ENCODE peak calls at places on chromosomes 1 and 21, in nine cellular contexts. R is pancreas, I is fibroblast of lung, J is thoracic aorta, Q is uterus, W is PC-3, K is left ventricle myocardium inferior, U is lung, L is cardiac muscle cell. V is an unnamed sample. For H3K4me1, the result is how much of the 10 kb centered on the place peaks cover.

GRCh38 chr1:151968058-151968457 is 25.6 kb downstream of the S100A10 start:
- DNase-seq in U (no peak), W (peak), Q (no peak), K (no peak), I (peak), R (peak), J (no peak), L (peak), V (no peak)

GRCh38 chr1:7579831-7580804 is 191.0 kb upstream of the VAMP3 start:
- DNase-seq in L (no peak), I (no peak), W (no peak), R (no peak), U (no peak), K (no peak), J (no peak), Q (no peak), V (peak)

GRCh38 chr1:224620105-224620504 is 4.0 kb downstream of the CNIH3 start:
- DNase-seq in W (no peak), J (no peak), R (no peak), L (no peak), K (no peak), Q (no peak), U (no peak), I (no peak), V (no peak)

GRCh38 chr1:15337656-15338402 is 71.9 kb upstream of the EFHD2 start:
- DNase-seq in L (no peak), R (no peak), W (peak), U (no peak), Q (no peak), K (no peak), I (peak), J (peak), V (no peak)

GRCh38 chr1:85992756-85993155 is 163.8 kb downstream of the COL24A1 start:
- DNase-seq in K (no peak), W (peak), U (no peak), I (peak), L (no peak), R (no peak), Q (no peak), J (no peak), V (no peak)

GRCh38 chr1:67759066-67759465 is 74.1 kb downstream of the GADD45A start:
- DNase-seq in L (no peak), R (no peak), J (no peak), Q (no peak), I (no peak), W (no peak), U (no peak), K (no peak), V (no peak)

GRCh38 chr1:162873671-162874666 is 13.0 kb upstream of the CCDC190 start:
- DNase-seq in L (no peak), Q (no peak), J (no peak), R (no peak), W (peak), K (no peak), I (peak), U (no peak), V (no peak)

GRCh38 chr1:53733975-53734649 is 4.9 kb downstream of the GLIS1 start:
- DNase-seq in L (no peak), K (no peak), I (peak), R (no peak), Q (no peak), J (no peak), U (no peak), W (peak), V (no peak)

GRCh38 chr1:20178634-20179368 is 7.1 kb upstream of the UBXN10 start:
- DNase-seq in R (no peak), Q (no peak), I (no peak), K (no peak), U (no peak), W (no peak), L (no peak), J (no peak), V (no peak)

GRCh38 chr1:65946376-65946775 is 153.7 kb downstream of the PDE4B start:
- DNase-seq in I (no peak), L (no peak), J (no peak), Q (no peak), U (no peak), R (no peak), W (no peak), K (no peak), V (no peak)

GRCh38 chr1:217063065-217063908 is 340.1 kb upstream of the ESRRG start:
- DNase-seq in W (no peak), Q (no peak), R (no peak), I (no peak), U (no peak), J (no peak), L (no peak), K (no peak), V (no peak)

GRCh38 chr1:226687476-226687875 is 51.6 kb downstream of the ITPKB start:
- DNase-seq in I (no peak), R (no peak), K (no peak), U (no peak), W (no peak), J (no peak), Q (no peak), L (no peak), V (no peak)

GRCh38 chr1:229879746-229880145 is 187.3 kb upstream of the GALNT2 start:
- DNase-seq in R (no peak), J (no peak), K (no peak), W (no peak), U (no peak), I (peak), Q (no peak), L (no peak), V (no peak)

GRCh38 chr1:150955274-150955673 is 19.4 kb downstream of the CERS2 start:
- DNase-seq in W (no peak), L (no peak), K (no peak), U (no peak), I (no peak), R (no peak), J (no peak), Q (no peak), V (no peak)

GRCh38 chr1:10253755-10254154 is 43.4 kb downstream of the KIF1B start:
- DNase-seq in U (peak), L (no peak), K (no peak), J (peak), I (peak), Q (no peak), W (peak), R (no peak), V (no peak)

GRCh38 chr21:26499475-26499874 is 73.6 kb downstream of the CYYR1 start:
- DNase-seq in I (no peak), L (no peak), R (no peak), U (no peak), W (no peak), Q (no peak), J (no peak), K (no peak), V (no peak)

GRCh38 chr1:21854090-21854750 is 42.2 kb downstream of the LDLRAD2 start:
- DNase-seq in R (no peak), L (no peak), J (no peak), I (no peak), U (no peak), Q (no peak), W (no peak), K (no peak), V (no peak)

GRCh38 chr1:21131200-21131599 is 45.5 kb downstream of the EIF4G3 start:
- DNase-seq in K (no peak), L (no peak), Q (no peak), W (no peak), J (no peak), I (no peak), U (no peak), R (no peak), V (no peak)

GRCh38 chr21:29217818-29218252 is 80.9 kb upstream of the BACH1 start:
- DNase-seq in K (no peak), R (no peak), J (no peak), W (peak), U (no peak), Q (no peak), I (peak), L (no peak), V (no peak)

GRCh38 chr1:62687903-62688686 is at the start of gene DOCK7:
- DNase-seq in Q (peak), W (peak), I (peak), K (peak), J (peak), R (peak), L (peak), U (peak), V (peak)

GRCh38 chr1:246564839-246565750 is 966 bp downstream of the TFB2M start:
- DNase-seq in L (no peak), I (no peak), R (no peak), Q (no peak), W (peak), U (no peak), K (no peak), J (no peak), V (no peak)

GRCh38 chr1:4430406-4431404 is 223.7 kb upstream of the AJAP1 start:
- DNase-seq in U (no peak), K (no peak), Q (no peak), I (no peak), L (no peak), R (no peak), W (no peak), J (no peak), V (no peak)

GRCh38 chr1:198846506-198847010 is 207.7 kb downstream of the PTPRC start:
- DNase-seq in J (no peak), K (no peak), W (no peak), R (no peak), I (peak), U (no peak), Q (no peak), L (no peak), V (no peak)

GRCh38 chr1:96872757-96873156 is 151.2 kb downstream of the PTBP2 start:
- DNase-seq in L (no peak), I (no peak), R (no peak), Q (no peak), J (no peak), K (no peak), U (no peak), W (no peak), V (no peak)

GRCh38 chr1:173856014-173856413 is 11.8 kb downstream of the GAS5 start:
- DNase-seq in L (no peak), W (no peak), J (no peak), U (no peak), K (no peak), R (no peak), Q (no peak), I (no peak), V (no peak)

GRCh38 chr1:37477946-37478345 is 3.6 kb downstream of the ZC3H12A start:
- DNase-seq in J (no peak), K (no peak), R (no peak), L (no peak), W (peak), I (no peak), Q (no peak), U (no peak), V (no peak)

GRCh38 chr1:37478890-37479254 is 4.5 kb downstream of the ZC3H12A start:
- DNase-seq in U (no peak), J (no peak), Q (no peak), I (peak), K (no peak), L (no peak), W (peak), R (no peak), V (no peak)

GRCh38 chr1:37479255-37480124 is 5.1 kb downstream of the ZC3H12A start:
- DNase-seq in I (peak), Q (peak), L (no peak), U (peak), R (peak), K (peak), W (peak), J (peak), V (peak)

GRCh38 chr1:37477198-37477931 is 3.0 kb downstream of the ZC3H12A start:
- DNase-seq in R (peak), W (peak), J (no peak), K (no peak), L (peak), I (peak), U (peak), Q (no peak), V (no peak)

DNA sequence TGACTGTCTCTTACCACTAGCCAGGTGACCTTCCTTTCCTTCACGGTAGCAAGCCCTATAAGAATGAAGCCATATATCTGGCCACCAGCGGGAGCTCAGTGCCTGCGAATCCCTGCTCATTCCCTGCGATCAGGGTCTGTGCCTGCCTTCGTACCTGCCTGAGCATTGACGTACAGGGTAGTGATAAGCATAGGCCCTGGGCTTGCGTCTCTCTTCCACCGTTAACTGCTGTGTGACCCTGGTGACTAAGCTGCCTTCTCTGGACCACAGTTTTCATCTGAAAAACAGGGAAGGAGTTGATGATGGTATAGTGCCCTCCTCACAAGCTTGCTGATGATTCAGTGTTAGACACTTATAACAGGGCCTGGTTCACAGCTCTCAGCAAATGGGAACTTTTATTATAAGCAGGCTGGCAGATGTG is 4.1 kb downstream of the ZC3H12A start:
- DNase-seq in U (no peak), L (no peak), K (no peak), Q (no peak), J (no peak), R (no peak), W (peak), I (peak), V (no peak)
- TF ChIP-seq CTCF in U (no peak), L (no peak), K (no peak), Q (no peak), J (no peak), R (no peak), W (peak), I (no peak), V (no peak)

GRCh38 chr21:42988234-42988965 is 14.0 kb downstream of the PKNOX1 start:
- DNase-seq in K (no peak), L (no peak), Q (no peak), J (no peak), W (no peak), R (no peak), I (peak), U (no peak), V (no peak)
- H3K4me1 ChIP-seq in K (under half), L (under half), Q (under half), J (under half), W (under half), R (under half), I (under half), U (under half), V (under half)

DNA sequence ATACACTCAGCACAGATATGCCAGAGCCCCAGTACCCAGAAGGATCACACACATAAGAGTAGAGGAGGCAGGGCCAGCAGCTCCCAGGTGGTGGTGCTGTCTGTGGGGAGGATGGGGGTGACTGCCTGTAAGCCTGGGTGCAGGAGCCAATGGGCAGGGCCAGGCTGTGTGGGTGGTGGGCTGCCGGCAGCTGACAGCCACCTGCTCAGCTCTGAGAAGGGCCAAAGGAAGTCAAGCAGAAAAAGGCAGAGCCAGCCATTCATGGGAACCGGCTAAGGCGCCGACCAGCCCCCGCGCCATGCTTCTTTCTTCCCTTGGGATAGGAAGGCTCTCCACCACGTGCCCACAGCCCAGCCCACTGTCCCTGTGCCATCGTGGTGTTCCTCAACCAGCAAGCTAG is 14.1 kb downstream of the PIK3C2B start:
- DNase-seq in Q (no peak), I (no peak), J (no peak), K (no peak), W (no peak), L (no peak), U (no peak), R (no peak), V (no peak)
- H3K27ac ChIP-seq in Q (no peak), I (no peak), J (peak), K (peak), W (no peak), L (no peak), U (no peak), R (no peak), V (no peak)

GRCh38 chr1:89630046-89630445 is 2.9 kb upstream of the LRRC8C start:
- DNase-seq in W (no peak), L (no peak), Q (no peak), J (no peak), R (no peak), U (no peak), K (no peak), I (no peak), V (no peak)
- TF ChIP-seq CTCF in W (no peak), L (no peak), Q (no peak), J (no peak), R (no peak), U (no peak), K (no peak), I (no peak), V (no peak)

DNA sequence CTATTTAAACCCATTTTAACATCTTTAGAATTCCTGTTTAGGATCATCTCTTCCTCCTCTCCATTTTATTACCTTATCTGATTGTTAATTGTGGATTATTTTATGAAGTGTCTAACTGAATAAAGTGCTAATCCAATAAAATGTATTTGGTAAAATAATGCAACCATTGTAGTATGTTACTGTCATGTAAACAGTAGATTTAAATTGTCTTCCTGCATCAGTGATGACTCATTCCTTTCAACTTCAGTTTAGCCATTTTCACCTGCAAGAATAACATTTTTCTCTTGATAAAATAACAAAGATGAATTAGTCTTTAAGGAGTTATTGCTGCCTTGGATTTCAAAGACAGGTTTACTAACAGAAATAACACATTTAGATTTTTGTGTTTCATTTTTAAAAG is 5.4 kb downstream of the PPP2R5A start:
- DNase-seq in L (no peak), J (no peak), Q (no peak), R (no peak), I (peak), W (peak), K (no peak), U (no peak), V (no peak)
- H3K4me1 ChIP-seq in L (under half), J (half or more), Q (under half), R (half or more), I (under half), W (under half), K (half or more), U (under half), V (under half)

GRCh38 chr1:234091065-234091401 is 186.6 kb downstream of the SLC35F3 start:
- DNase-seq in J (no peak), W (no peak), L (no peak), R (no peak), Q (no peak), U (no peak), I (no peak), K (no peak), V (no peak)

GRCh38 chr1:234090212-234091064 is 186.0 kb downstream of the SLC35F3 start:
- DNase-seq in W (no peak), U (peak), I (no peak), L (no peak), K (no peak), Q (no peak), R (no peak), J (no peak), V (no peak)

GRCh38 chr1:234093107-234093506 is 188.6 kb downstream of the SLC35F3 start:
- DNase-seq in U (no peak), Q (no peak), J (no peak), L (no peak), I (no peak), W (no peak), K (no peak), R (no peak), V (no peak)

GRCh38 chr1:234089396-234089795 is 184.9 kb downstream of the SLC35F3 start:
- DNase-seq in I (no peak), L (no peak), R (no peak), J (no peak), W (no peak), Q (no peak), K (no peak), U (no peak), V (no peak)

GRCh38 chr1:234093741-234094140 is 189.3 kb downstream of the SLC35F3 start:
- DNase-seq in L (peak), J (no peak), Q (peak), R (no peak), U (no peak), W (no peak), K (peak), I (peak), V (peak)
- H3K27ac ChIP-seq in L (peak), J (peak), Q (no peak), R (no peak), U (no peak), W (no peak), K (no peak), I (no peak), V (no peak)

GRCh38 chr1:203444077-203444683 is 31.4 kb upstream of the PRELP start:
- DNase-seq in I (no peak), L (no peak), Q (no peak), W (peak), U (no peak), J (no peak), R (no peak), K (no peak), V (no peak)
- TF ChIP-seq CTCF in I (no peak), L (no peak), Q (no peak), W (peak), U (no peak), J (no peak), R (no peak), K (no peak), V (no peak)

GRCh38 chr1:42684139-42684538 is 1.9 kb downstream of the YBX1 start:
- DNase-seq in L (peak), I (peak), J (no peak), W (peak), Q (no peak), R (no peak), K (no peak), U (no peak), V (no peak)
- H3K4me1 ChIP-seq in L (half or more), I (under half), J (under half), W (half or more), Q (under half), R (under half), K (half or more), U (under half), V (under half)

GRCh38 chr1:234479310-234479559 is 256 bp upstream of the TARBP1 start:
- DNase-seq in K (no peak), W (no peak), R (no peak), Q (no peak), U (no peak), I (no peak), J (no peak), L (no peak), V (no peak)
- H3K27ac ChIP-seq in K (peak), W (no peak), R (peak), Q (peak), U (peak), I (no peak), J (no peak), L (no peak), V (peak)

GRCh38 chr1:221921936-221922335 is 180.0 kb upstream of the DUSP10 start:
- DNase-seq in K (no peak), Q (no peak), J (no peak), U (no peak), R (no peak), I (no peak), L (no peak), W (peak), V (no peak)
- TF ChIP-seq CTCF in K (no peak), Q (no peak), J (no peak), U (no peak), R (no peak), I (no peak), L (no peak), W (no peak), V (no peak)